ENCODE peak calls at places on chromosomes 5 and 9, in five cellular contexts. X is fibroblast of lung, Z is B cell, Y is OCI-LY7, V is RWPE1. O is an unnamed sample.
A peak's percentile ranks its signal among the peaks of the same experiment; 100 is the strongest.

GRCh38 chr5:78843436-78843835 is 141.7 kb downstream of the ARSB start:
- DNase-seq in X (no peak), Z (no peak), Y (no peak), V (no peak), O (no peak)

GRCh38 chr5:179439181-179439990 is 94.1 kb upstream of the ADAMTS2 start:
- DNase-seq in X (no peak), Z (no peak), Y (no peak), V (no peak), O (no peak)

GRCh38 chr5:43313854-43314457 is 744 bp upstream of the HMGCS1 start:
- DNase-seq in X (no peak), Z (no peak), Y (no peak), V (no peak), O (no peak)

GRCh38 chr5:112649882-112650281 is 87.8 kb upstream of the APC start:
- DNase-seq in X (no peak), Z (no peak), Y (no peak), V (peak; percentile 80), O (no peak)

GRCh38 chr5:19771174-19771835 is 216.7 kb downstream of the CDH18 start:
- DNase-seq in X (peak; percentile 58), Z (no peak), Y (no peak), V (no peak), O (no peak)

GRCh38 chr9:85647571-85647970 is 94.2 kb downstream of the AGTPBP1 start:
- DNase-seq in X (no peak), Z (peak; percentile 11), Y (peak; percentile 31), V (no peak), O (no peak)

GRCh38 chr5:161167001-161167765 is 315.2 kb upstream of the ATP10B start:
- DNase-seq in X (no peak), Z (no peak), Y (no peak), V (no peak), O (no peak)

GRCh38 chr5:148012806-148013205 is 51.0 kb upstream of the SPINK5 start:
- DNase-seq in X (no peak), Z (no peak), Y (no peak), V (no peak), O (no peak)

GRCh38 chr5:131647078-131647769 is 12.2 kb upstream of the RAPGEF6 start:
- DNase-seq in X (no peak), Z (peak; percentile 43), Y (peak; percentile 73), V (no peak), O (no peak)

GRCh38 chr5:15510092-15510491 is 10.1 kb downstream of the FBXL7 start:
- DNase-seq in X (no peak), Z (no peak), Y (no peak), V (no peak), O (no peak)

GRCh38 chr9:86405926-86406325 is 51.7 kb upstream of the TUT7 start:
- DNase-seq in X (peak; percentile 93), Z (no peak), Y (no peak), V (peak; percentile 88), O (no peak)

GRCh38 chr5:161507591-161507990 is 38.9 kb downstream of the GABRB2 start:
- DNase-seq in X (peak; percentile 0), Z (no peak), Y (no peak), V (no peak), O (no peak)

GRCh38 chr5:111810087-111810486 is 53.1 kb upstream of the NREP start:
- DNase-seq in X (no peak), Z (no peak), Y (no peak), V (no peak), O (no peak)

GRCh38 chr9:98551511-98552286 is 157.0 kb downstream of the GABBR2 start:
- DNase-seq in X (peak; percentile 63), Z (no peak), Y (no peak), V (peak; percentile 63), O (no peak)

GRCh38 chr5:149151717-149152116 is 10.4 kb downstream of the ABLIM3 start:
- DNase-seq in X (peak; percentile 49), Z (no peak), Y (no peak), V (no peak), O (no peak)

GRCh38 chr5:105392122-105392709 is 1829.6 kb upstream of the NUDT12 start:
- DNase-seq in X (no peak), Z (no peak), Y (no peak), V (no peak), O (no peak)

GRCh38 chr9:137305060-137305787 is 3.2 kb upstream of the NRARP start:
- DNase-seq in X (peak; percentile 31), Z (peak; percentile 79), Y (peak; percentile 51), V (no peak), O (no peak)

GRCh38 chr5:181053760-181054122 is 13.7 kb downstream of the BTNL9 start:
- DNase-seq in X (no peak), Z (peak; percentile 54), Y (peak; percentile 73), V (no peak), O (no peak)

GRCh38 chr5:134582281-134582680 is 50.3 kb downstream of the SAR1B start:
- DNase-seq in X (no peak), Z (no peak), Y (no peak), V (no peak), O (no peak)

GRCh38 chr5:134582941-134583340 is 49.7 kb downstream of the SAR1B start:
- DNase-seq in X (no peak), Z (no peak), Y (no peak), V (no peak), O (no peak)

GRCh38 chr5:134579284-134579771 is 53.3 kb downstream of the SAR1B start:
- DNase-seq in X (no peak), Z (peak; percentile 23), Y (no peak), V (no peak), O (no peak)

GRCh38 chr5:134580001-134580460 is 52.6 kb downstream of the SAR1B start:
- DNase-seq in X (no peak), Z (no peak), Y (no peak), V (no peak), O (no peak)

DNA sequence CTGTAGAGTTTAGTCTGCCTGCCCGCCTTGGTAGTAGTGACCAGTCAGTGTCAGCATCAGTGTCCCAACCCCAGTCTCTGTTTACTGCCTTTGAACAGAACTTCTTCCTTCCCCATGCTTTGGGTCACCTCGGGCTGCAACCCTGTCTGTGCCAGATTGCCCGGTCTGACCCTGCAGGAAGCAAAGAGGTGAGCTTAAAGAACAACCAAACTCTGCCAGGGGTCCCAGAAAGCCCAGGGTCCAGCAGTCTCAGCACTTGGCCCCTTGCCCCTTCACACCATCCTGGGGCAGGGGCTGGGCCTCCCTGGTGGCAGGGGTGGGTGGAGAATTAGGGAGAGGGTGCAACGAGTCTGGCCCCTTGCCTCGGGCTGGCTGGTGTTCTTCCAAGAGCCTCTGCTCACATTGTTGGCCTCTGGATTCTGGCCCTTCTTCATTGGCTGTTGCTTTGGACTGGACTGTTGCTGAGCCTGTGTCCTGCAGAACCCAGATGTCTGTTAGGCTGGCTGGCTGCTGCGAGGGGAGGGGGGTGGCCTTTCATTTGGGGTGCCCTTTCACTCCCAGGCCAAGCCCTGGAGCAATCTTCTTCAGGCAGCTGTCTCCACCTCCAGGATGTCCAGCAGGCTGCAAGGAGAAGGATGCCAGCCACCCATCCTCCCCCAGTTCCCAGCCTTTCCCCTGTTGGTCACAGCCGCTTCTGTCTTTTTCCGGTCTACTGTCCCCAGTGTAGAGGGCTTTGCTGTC is 51.2 kb downstream of the SAR1B start:
- DNase-seq in X (no peak), Z (peak; percentile 8), Y (no peak), V (no peak), O (no peak)
- TF ChIP-seq CTCF in X (no peak), Z (no peak), Y (no peak), V (peak; percentile 17), O (no peak)

GRCh38 chr5:92909545-92909962 is 671.5 kb downstream of the NR2F1-AS1 start:
- DNase-seq in X (peak; percentile 31), Z (no peak), Y (peak; percentile 25), V (no peak), O (no peak)
- TF ChIP-seq CTCF in X (peak; percentile 21), Z (no peak), Y (peak; percentile 75), V (no peak), O (no peak)

DNA sequence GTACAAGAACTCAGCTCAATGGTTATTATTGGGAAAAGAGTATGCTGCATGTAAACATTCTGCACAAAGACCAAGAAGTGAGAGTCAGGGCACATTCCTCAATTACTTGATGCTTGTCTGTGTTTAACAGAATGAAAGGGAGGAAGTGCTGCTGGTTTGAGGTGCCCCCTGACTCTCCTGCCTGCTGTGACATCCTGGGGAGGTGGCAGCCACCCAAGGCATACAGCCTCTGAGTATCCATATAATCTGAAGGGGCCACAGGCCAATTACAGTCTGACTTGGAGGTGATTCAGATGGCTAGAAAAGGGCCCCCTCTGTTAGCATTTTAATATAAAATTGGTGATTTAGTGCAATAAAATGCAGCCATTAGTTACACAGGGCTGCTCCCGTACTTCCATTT is 313.9 kb downstream of the ASTN2 start:
- DNase-seq in X (no peak), Z (no peak), Y (no peak), V (no peak), O (no peak)
- TF ChIP-seq CTCF in X (no peak), Z (no peak), Y (no peak), V (no peak), O (no peak)

DNA sequence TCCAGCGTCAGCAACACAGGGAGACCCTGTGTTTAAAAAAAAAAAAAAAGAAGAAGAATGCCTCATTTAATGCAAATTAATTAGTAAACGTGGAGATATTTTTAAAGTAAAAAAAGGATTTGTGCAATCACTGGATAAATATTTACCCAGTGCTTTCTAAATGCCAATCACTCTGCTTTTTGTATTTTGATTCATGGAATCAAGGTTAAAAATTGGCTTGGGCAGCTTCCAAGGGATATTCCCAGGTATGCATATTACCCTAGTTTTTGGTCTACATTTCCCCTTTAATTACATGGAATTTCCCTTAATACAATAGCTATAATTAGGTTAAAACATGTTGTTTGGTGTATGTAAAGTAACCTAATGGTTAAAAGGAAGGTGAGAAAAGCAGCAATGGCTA is 31.4 kb upstream of the PDZD2 start:
- DNase-seq in X (no peak), Z (no peak), Y (no peak), V (no peak), O (no peak)
- TF ChIP-seq CTCF in X (no peak), Z (no peak), Y (no peak), V (no peak), O (no peak)

DNA sequence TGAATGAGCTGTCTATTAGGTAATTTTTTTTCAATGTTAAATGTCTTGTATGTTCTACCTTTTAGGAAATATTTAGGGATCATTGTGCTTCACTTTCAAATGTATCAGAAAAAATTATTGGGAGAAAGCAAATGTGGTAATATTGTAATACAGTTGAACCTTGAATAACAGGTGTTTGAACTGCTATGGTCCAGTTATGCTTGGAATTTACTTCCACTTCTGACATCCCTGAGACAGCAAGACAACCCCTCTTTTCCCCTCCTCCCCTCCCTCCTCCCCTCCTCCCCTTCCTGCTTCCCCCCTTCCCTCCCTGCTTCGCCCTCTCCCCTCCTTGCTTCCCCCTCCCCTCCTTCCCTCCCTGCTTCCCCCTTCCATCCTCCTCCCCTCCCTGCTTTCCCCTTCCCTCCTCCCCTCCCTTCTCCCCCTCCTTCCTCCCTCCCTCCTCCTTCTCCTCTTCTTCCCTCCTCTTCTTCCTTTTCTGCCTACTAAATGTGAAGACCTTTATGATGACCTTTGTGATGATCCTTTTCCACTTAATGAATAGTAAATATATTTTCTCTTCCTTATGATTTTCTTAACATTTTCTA is 146.6 kb downstream of the FGF1 start:
- DNase-seq in X (no peak), Z (no peak), Y (no peak), V (no peak), O (no peak)
- TF ChIP-seq CTCF in X (no peak), Z (no peak), Y (no peak), V (no peak), O (no peak)